ENCODE peak calls at places on chromosomes 1 and 21, in six cellular contexts. One of them, this sample, is unnamed. For H3K4me1, H3K9me3 and H3K27me3, the result is how much of the 10 kb centered on the place peaks cover.

GRCh38 chr1:15408890-15409399 is 743 bp upstream of the EFHD2 start:
- DNase-seq in mammary epithelial cell: no peak
- DNase-seq in heart left ventricle: no peak
- DNase-seq in neural progenitor cell: no peak
- DNase-seq in body of pancreas: no peak
- DNase-seq in RWPE2: no peak
- DNase-seq in this sample: no peak

GRCh38 chr21:27132270-27132669 is 165.4 kb upstream of the ADAMTS5 start:
- DNase-seq in neural progenitor cell: peak
- DNase-seq in body of pancreas: no peak
- DNase-seq in RWPE2: no peak
- DNase-seq in mammary epithelial cell: no peak
- DNase-seq in heart left ventricle: no peak
- DNase-seq in this sample: no peak

GRCh38 chr21:32570456-32570855 is 14.9 kb downstream of the TCP10L start:
- DNase-seq in mammary epithelial cell: no peak
- DNase-seq in body of pancreas: no peak
- DNase-seq in RWPE2: no peak
- DNase-seq in neural progenitor cell: no peak
- DNase-seq in heart left ventricle: no peak
- DNase-seq in this sample: no peak

GRCh38 chr21:41071410-41071809 is 96.5 kb upstream of the BACE2 start:
- DNase-seq in neural progenitor cell: peak
- DNase-seq in body of pancreas: no peak
- DNase-seq in heart left ventricle: no peak
- DNase-seq in mammary epithelial cell: no peak
- DNase-seq in RWPE2: no peak
- DNase-seq in this sample: peak

GRCh38 chr1:240653030-240653429 is 41.1 kb upstream of the GREM2 start:
- DNase-seq in neural progenitor cell: no peak
- DNase-seq in RWPE2: no peak
- DNase-seq in mammary epithelial cell: no peak
- DNase-seq in body of pancreas: no peak
- DNase-seq in heart left ventricle: no peak
- DNase-seq in this sample: no peak

GRCh38 chr1:52296345-52296744 is 69.7 kb downstream of the CC2D1B start:
- DNase-seq in RWPE2: no peak
- DNase-seq in mammary epithelial cell: peak
- DNase-seq in neural progenitor cell: peak
- DNase-seq in body of pancreas: peak
- DNase-seq in heart left ventricle: no peak
- DNase-seq in this sample: no peak

GRCh38 chr1:105072850-105073249 is 1323.2 kb downstream of the AMY1C start:
- DNase-seq in neural progenitor cell: peak
- DNase-seq in mammary epithelial cell: no peak
- DNase-seq in heart left ventricle: no peak
- DNase-seq in body of pancreas: no peak
- DNase-seq in RWPE2: no peak
- DNase-seq in this sample: no peak

GRCh38 chr1:229792576-229792975 is 166.5 kb downstream of the URB2 start:
- DNase-seq in RWPE2: no peak
- DNase-seq in mammary epithelial cell: no peak
- DNase-seq in neural progenitor cell: no peak
- DNase-seq in body of pancreas: no peak
- DNase-seq in heart left ventricle: no peak
- DNase-seq in this sample: no peak

GRCh38 chr1:117655220-117655577 is 49.4 kb downstream of the TENT5C start:
- DNase-seq in body of pancreas: peak
- DNase-seq in RWPE2: no peak
- DNase-seq in heart left ventricle: no peak
- DNase-seq in mammary epithelial cell: no peak
- DNase-seq in neural progenitor cell: no peak
- DNase-seq in this sample: no peak

GRCh38 chr1:11466416-11466815 is 12.5 kb upstream of the DISP3 start:
- DNase-seq in body of pancreas: no peak
- DNase-seq in RWPE2: no peak
- DNase-seq in heart left ventricle: no peak
- DNase-seq in neural progenitor cell: no peak
- DNase-seq in mammary epithelial cell: no peak
- DNase-seq in this sample: no peak

GRCh38 chr1:53449026-53449425 is 10.2 kb upstream of the DMRTB1 start:
- DNase-seq in heart left ventricle: no peak
- DNase-seq in body of pancreas: no peak
- DNase-seq in mammary epithelial cell: no peak
- DNase-seq in RWPE2: no peak
- DNase-seq in neural progenitor cell: peak
- DNase-seq in this sample: no peak

GRCh38 chr21:16908087-16908486 is 604.8 kb upstream of the CXADR start:
- DNase-seq in heart left ventricle: no peak
- DNase-seq in body of pancreas: peak
- DNase-seq in mammary epithelial cell: peak
- DNase-seq in RWPE2: no peak
- DNase-seq in neural progenitor cell: no peak
- DNase-seq in this sample: no peak

GRCh38 chr1:98794196-98794886 is 132.8 kb downstream of the SNX7 start:
- DNase-seq in RWPE2: no peak
- DNase-seq in body of pancreas: peak
- DNase-seq in neural progenitor cell: peak
- DNase-seq in heart left ventricle: no peak
- DNase-seq in mammary epithelial cell: peak
- DNase-seq in this sample: peak

GRCh38 chr1:4598561-4598960 is 55.8 kb upstream of the AJAP1 start:
- DNase-seq in body of pancreas: no peak
- DNase-seq in neural progenitor cell: no peak
- DNase-seq in heart left ventricle: no peak
- DNase-seq in mammary epithelial cell: no peak
- DNase-seq in RWPE2: no peak
- DNase-seq in this sample: no peak

GRCh38 chr1:203165101-203165799 is 10.4 kb downstream of the MYBPH start:
- DNase-seq in neural progenitor cell: no peak
- DNase-seq in RWPE2: no peak
- DNase-seq in body of pancreas: no peak
- DNase-seq in mammary epithelial cell: no peak
- DNase-seq in heart left ventricle: peak
- DNase-seq in this sample: no peak

GRCh38 chr1:213570487-213570886 is 417.3 kb upstream of the PROX1 start:
- DNase-seq in RWPE2: no peak
- DNase-seq in body of pancreas: no peak
- DNase-seq in mammary epithelial cell: no peak
- DNase-seq in neural progenitor cell: no peak
- DNase-seq in heart left ventricle: no peak
- DNase-seq in this sample: no peak

GRCh38 chr1:171798760-171799159 is 17.3 kb downstream of the METTL13 start:
- DNase-seq in RWPE2: no peak
- DNase-seq in body of pancreas: no peak
- DNase-seq in heart left ventricle: no peak
- DNase-seq in neural progenitor cell: no peak
- DNase-seq in mammary epithelial cell: no peak
- DNase-seq in this sample: no peak

GRCh38 chr1:91798241-91798648 is 87.7 kb downstream of the TGFBR3 start:
- DNase-seq in body of pancreas: no peak
- DNase-seq in heart left ventricle: no peak
- DNase-seq in mammary epithelial cell: no peak
- DNase-seq in RWPE2: no peak
- DNase-seq in neural progenitor cell: no peak
- DNase-seq in this sample: no peak

GRCh38 chr1:243842978-243843490 is 7.0 kb downstream of the AKT3 start:
- DNase-seq in neural progenitor cell: no peak
- DNase-seq in body of pancreas: no peak
- DNase-seq in heart left ventricle: no peak
- DNase-seq in RWPE2: no peak
- DNase-seq in mammary epithelial cell: peak
- DNase-seq in this sample: no peak

GRCh38 chr1:41504126-41505035 is 19.9 kb upstream of the EDN2 start:
- DNase-seq in mammary epithelial cell: peak
- DNase-seq in heart left ventricle: no peak
- DNase-seq in neural progenitor cell: no peak
- DNase-seq in body of pancreas: no peak
- DNase-seq in RWPE2: no peak
- DNase-seq in this sample: no peak

GRCh38 chr1:41500781-41501518 is 16.5 kb upstream of the EDN2 start:
- DNase-seq in mammary epithelial cell: peak
- DNase-seq in heart left ventricle: no peak
- DNase-seq in body of pancreas: no peak
- DNase-seq in RWPE2: no peak
- DNase-seq in neural progenitor cell: no peak
- DNase-seq in this sample: no peak

GRCh38 chr1:41501581-41501980 is 17.1 kb upstream of the EDN2 start:
- DNase-seq in body of pancreas: peak
- DNase-seq in heart left ventricle: no peak
- DNase-seq in RWPE2: peak
- DNase-seq in neural progenitor cell: no peak
- DNase-seq in mammary epithelial cell: no peak
- DNase-seq in this sample: no peak

GRCh38 chr1:41503507-41504125 is 19.1 kb upstream of the EDN2 start:
- DNase-seq in neural progenitor cell: no peak
- DNase-seq in mammary epithelial cell: no peak
- DNase-seq in heart left ventricle: no peak
- DNase-seq in RWPE2: no peak
- DNase-seq in body of pancreas: no peak
- DNase-seq in this sample: no peak

DNA sequence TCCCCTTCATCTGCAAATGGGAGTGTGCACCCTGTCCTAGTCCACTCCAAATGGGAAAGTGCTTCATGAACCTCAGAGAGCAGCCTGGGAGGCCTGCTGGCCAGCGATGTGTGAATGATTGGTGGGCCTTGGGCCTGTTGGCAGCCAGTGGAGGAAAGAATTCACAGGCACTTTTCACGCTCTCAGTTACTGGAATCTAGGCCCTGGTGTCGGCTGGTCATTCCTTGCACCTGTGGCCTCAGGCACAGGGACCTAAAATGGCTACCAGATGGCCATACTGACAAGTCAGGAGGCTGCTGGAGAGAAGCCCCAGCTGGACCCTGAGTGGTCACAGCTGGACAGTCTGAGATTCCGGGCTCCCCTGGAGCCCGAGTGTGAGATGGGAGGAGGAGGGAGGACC is 18.4 kb upstream of the EDN2 start:
- DNase-seq in neural progenitor cell: no peak
- DNase-seq in mammary epithelial cell: no peak
- DNase-seq in RWPE2: no peak
- DNase-seq in heart left ventricle: no peak
- DNase-seq in body of pancreas: no peak
- DNase-seq in this sample: no peak
- H3K4me1 ChIP-seq in neural progenitor cell: under half
- H3K4me1 ChIP-seq in mammary epithelial cell: under half
- H3K4me1 ChIP-seq in RWPE2: under half
- H3K4me1 ChIP-seq in heart left ventricle: under half
- H3K4me1 ChIP-seq in body of pancreas: under half
- H3K4me1 ChIP-seq in this sample: under half

GRCh38 chr1:81129366-81129765 is 671.4 kb upstream of the ADGRL2 start:
- DNase-seq in neural progenitor cell: no peak
- DNase-seq in body of pancreas: no peak
- DNase-seq in RWPE2: no peak
- DNase-seq in heart left ventricle: no peak
- DNase-seq in mammary epithelial cell: no peak
- DNase-seq in this sample: no peak

GRCh38 chr1:81126989-81127571 is 673.7 kb upstream of the ADGRL2 start:
- DNase-seq in RWPE2: no peak
- DNase-seq in neural progenitor cell: no peak
- DNase-seq in body of pancreas: peak
- DNase-seq in mammary epithelial cell: no peak
- DNase-seq in heart left ventricle: no peak
- DNase-seq in this sample: no peak

GRCh38 chr1:81125672-81126071 is 675.1 kb upstream of the ADGRL2 start:
- DNase-seq in mammary epithelial cell: no peak
- DNase-seq in body of pancreas: no peak
- DNase-seq in RWPE2: no peak
- DNase-seq in heart left ventricle: no peak
- DNase-seq in neural progenitor cell: no peak
- DNase-seq in this sample: no peak

GRCh38 chr1:81128079-81128478 is 672.7 kb upstream of the ADGRL2 start:
- DNase-seq in neural progenitor cell: no peak
- DNase-seq in heart left ventricle: no peak
- DNase-seq in body of pancreas: no peak
- DNase-seq in RWPE2: no peak
- DNase-seq in mammary epithelial cell: no peak
- DNase-seq in this sample: no peak
- H3K9me3 ChIP-seq in neural progenitor cell: under half
- H3K9me3 ChIP-seq in heart left ventricle: under half
- H3K9me3 ChIP-seq in body of pancreas: under half
- H3K9me3 ChIP-seq in RWPE2: under half
- H3K9me3 ChIP-seq in mammary epithelial cell: under half
- H3K9me3 ChIP-seq in this sample: under half

GRCh38 chr1:8382608-8383525 is 65.0 kb downstream of the SLC45A1 start:
- DNase-seq in heart left ventricle: no peak
- DNase-seq in neural progenitor cell: no peak
- DNase-seq in body of pancreas: no peak
- DNase-seq in RWPE2: no peak
- DNase-seq in mammary epithelial cell: no peak
- DNase-seq in this sample: no peak
- H3K27me3 ChIP-seq in heart left ventricle: under half
- H3K27me3 ChIP-seq in neural progenitor cell: under half
- H3K27me3 ChIP-seq in body of pancreas: under half
- H3K27me3 ChIP-seq in RWPE2: under half
- H3K27me3 ChIP-seq in mammary epithelial cell: under half
- H3K27me3 ChIP-seq in this sample: under half

DNA sequence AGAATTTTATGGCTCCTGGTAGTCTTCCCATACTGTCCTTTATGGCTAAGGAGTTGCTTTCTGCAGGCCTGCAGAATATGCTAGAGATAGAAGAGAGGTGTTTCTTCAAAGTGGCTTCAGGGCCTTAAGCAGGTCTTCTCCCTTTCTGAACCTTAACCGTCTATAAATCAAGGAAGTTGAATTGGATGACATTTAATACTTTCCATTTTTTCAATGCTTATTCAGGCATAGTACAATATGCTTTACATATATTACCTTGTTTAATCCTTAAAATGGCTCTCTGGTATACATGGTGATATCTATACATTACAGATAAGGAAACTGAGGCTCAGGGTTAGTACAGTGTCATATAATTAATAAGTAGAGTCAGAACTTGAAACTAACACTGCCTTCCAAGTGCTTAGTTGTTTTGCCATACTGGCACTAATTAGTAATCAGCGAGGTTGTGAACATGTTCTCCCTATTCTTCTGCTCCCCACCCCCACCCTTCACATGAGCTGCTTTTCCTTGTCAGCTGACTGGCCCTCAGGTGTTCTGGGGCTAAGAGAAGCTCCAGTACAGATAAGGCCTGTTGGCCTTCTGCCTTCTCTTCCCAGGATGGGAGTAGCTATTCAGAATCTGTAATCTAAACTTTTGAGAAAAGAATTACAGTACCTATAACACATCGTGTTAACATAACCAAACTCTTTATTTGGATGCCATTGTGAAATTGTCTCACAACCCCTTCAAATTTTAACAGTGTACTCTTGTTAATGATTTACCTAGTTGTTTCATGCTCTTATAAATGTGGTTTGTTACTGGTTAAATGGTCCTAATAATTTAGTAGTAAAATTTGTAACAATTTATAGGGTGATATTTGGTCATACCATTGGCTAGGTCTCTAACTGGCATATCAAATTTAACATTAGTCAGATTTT is 13.6 kb downstream of the NFYC start:
- DNase-seq in heart left ventricle: no peak
- DNase-seq in RWPE2: no peak
- DNase-seq in neural progenitor cell: no peak
- DNase-seq in body of pancreas: no peak
- DNase-seq in mammary epithelial cell: no peak
- DNase-seq in this sample: no peak
- H3K4me1 ChIP-seq in heart left ventricle: under half
- H3K4me1 ChIP-seq in RWPE2: under half
- H3K4me1 ChIP-seq in neural progenitor cell: under half
- H3K4me1 ChIP-seq in body of pancreas: under half
- H3K4me1 ChIP-seq in mammary epithelial cell: under half
- H3K4me1 ChIP-seq in this sample: under half

GRCh38 chr1:110961902-110962301 is 1.8 kb downstream of the LRIF1 start:
- DNase-seq in neural progenitor cell: no peak
- DNase-seq in mammary epithelial cell: no peak
- DNase-seq in RWPE2: no peak
- DNase-seq in heart left ventricle: no peak
- DNase-seq in body of pancreas: no peak
- DNase-seq in this sample: no peak
- H3K9me3 ChIP-seq in neural progenitor cell: under half
- H3K9me3 ChIP-seq in mammary epithelial cell: under half
- H3K9me3 ChIP-seq in RWPE2: under half
- H3K9me3 ChIP-seq in heart left ventricle: under half
- H3K9me3 ChIP-seq in body of pancreas: under half
- H3K9me3 ChIP-seq in this sample: under half